ENCODE peak calls at places on chromosomes 11 and 22, in seven cellular contexts. F, J, O, R, M, Z and E are unnamed samples.

GRCh38 chr22:19932367-19933206 is 9.0 kb upstream of the COMT start:
- DNase-seq in Z (no peak), R (no peak), J (no peak), O (no peak), M (no peak), F (no peak), E (no peak)

GRCh38 chr22:46728470-46728869 is 9.6 kb downstream of the CERK start:
- DNase-seq in R (no peak), M (no peak), O (no peak), Z (no peak), F (no peak), J (no peak), E (no peak)

GRCh38 chr11:88535916-88536547 is 198.5 kb upstream of the CTSC start:
- DNase-seq in R (peak; percentile 57), O (no peak), J (peak; percentile 92), F (no peak), Z (no peak), M (no peak), E (no peak)

GRCh38 chr11:19013181-19013857 is 47.2 kb downstream of the MRGPRX2 start:
- DNase-seq in M (no peak), J (no peak), Z (no peak), R (no peak), O (no peak), F (no peak), E (peak; percentile 20)

GRCh38 chr22:35589071-35589735 is 27.9 kb downstream of the MB start:
- DNase-seq in M (peak; percentile 84), F (no peak), R (peak; percentile 55), J (peak; percentile 77), Z (no peak), O (no peak), E (no peak)

GRCh38 chr11:92580931-92581330 is 356.3 kb downstream of the FAT3 start:
- DNase-seq in F (no peak), J (no peak), O (no peak), M (no peak), R (no peak), Z (no peak), E (no peak)

GRCh38 chr11:132035228-132035627 is 664.8 kb downstream of the NTM start:
- DNase-seq in M (no peak), J (peak; percentile 50), Z (no peak), F (no peak), R (no peak), O (no peak), E (no peak)

GRCh38 chr11:65833297-65834030 is at the start of gene SNX32:
- DNase-seq in J (peak; percentile 90), F (peak; percentile 98), O (peak; percentile 89), Z (peak; percentile 91), M (peak; percentile 68), R (peak; percentile 71), E (peak; percentile 96)

GRCh38 chr22:28711820-28712777 is 29.5 kb downstream of the CHEK2 start:
- DNase-seq in O (no peak), M (peak; percentile 28), J (peak; percentile 97), F (no peak), R (peak; percentile 88), Z (no peak), E (no peak)

GRCh38 chr11:1508986-1509385 is 22.4 kb upstream of the MOB2 start:
- DNase-seq in R (no peak), O (no peak), M (no peak), F (no peak), Z (no peak), J (no peak), E (no peak)

GRCh38 chr11:45805305-45806071 is 539 bp downstream of the SLC35C1 start:
- DNase-seq in R (no peak), O (no peak), F (peak; percentile 56), M (no peak), J (peak; percentile 78), Z (no peak), E (peak; percentile 39)

GRCh38 chr11:116172156-116172555 is 600.6 kb downstream of the BUD13 start:
- DNase-seq in M (no peak), J (no peak), R (no peak), O (no peak), Z (no peak), F (no peak), E (no peak)

GRCh38 chr22:45224988-45225731 is 15.5 kb downstream of the KIAA0930 start:
- DNase-seq in J (no peak), Z (no peak), M (no peak), R (no peak), F (no peak), O (no peak), E (no peak)

GRCh38 chr11:121194731-121195596 is 93.9 kb downstream of the TECTA start:
- DNase-seq in F (peak; percentile 50), Z (peak; percentile 16), O (peak; percentile 40), M (peak; percentile 48), R (peak; percentile 25), J (peak; percentile 64), E (peak; percentile 63)

GRCh38 chr11:107741044-107741823 is 29.4 kb upstream of the SLN start:
- DNase-seq in R (no peak), J (peak; percentile 44), M (peak; percentile 60), Z (no peak), F (peak; percentile 11), O (no peak), E (peak; percentile 71)

GRCh38 chr11:17396598-17397310 is 8.3 kb upstream of the KCNJ11 start:
- DNase-seq in J (no peak), M (no peak), F (no peak), Z (no peak), O (no peak), R (no peak), E (no peak)

GRCh38 chr11:19393941-19394340 is 153.2 kb upstream of the E2F8 start:
- DNase-seq in Z (no peak), J (peak; percentile 83), O (no peak), F (no peak), M (no peak), R (no peak), E (no peak)

GRCh38 chr11:11558352-11558751 is 63.5 kb downstream of the GALNT18 start:
- DNase-seq in O (no peak), M (no peak), Z (no peak), R (no peak), J (no peak), F (no peak), E (no peak)

GRCh38 chr22:25193130-25193529 is 6.5 kb upstream of the CRYBB3 start:
- DNase-seq in O (no peak), J (no peak), M (no peak), F (no peak), Z (no peak), R (no peak), E (no peak)

GRCh38 chr11:125312812-125313211 is 148.3 kb downstream of the PKNOX2 start:
- DNase-seq in R (no peak), O (no peak), Z (no peak), J (no peak), M (no peak), F (no peak), E (no peak)